ENCODE peak calls at places on chromosomes 2 and 18, in seven cellular contexts. D is K562, P is aorta, U is fibroblast of mammary gland, R is fibroblast of the aortic adventitia, L is AG04449, H is mesendoderm. Y is an unnamed sample.

GRCh38 chr2:54084600-54084999 is 30.8 kb upstream of the ACYP2 start:
- DNase-seq in L (no peak), R (no peak), H (peak), D (no peak), U (peak), P (no peak), Y (peak)

GRCh38 chr2:45607701-45608100 is 3.4 kb downstream of the SRBD1 start:
- DNase-seq in U (peak), R (peak), D (peak), H (peak), L (no peak), P (no peak), Y (peak)

GRCh38 chr18:70659026-70659726 is 370.3 kb downstream of the SOCS6 start:
- DNase-seq in D (no peak), H (no peak), L (no peak), R (peak), P (no peak), U (peak), Y (no peak)

GRCh38 chr2:39022642-39023230 is 98.1 kb downstream of the SOS1 start:
- DNase-seq in H (no peak), D (no peak), R (no peak), L (no peak), U (no peak), P (no peak), Y (no peak)

GRCh38 chr2:26521054-26521912 is 43.4 kb upstream of the OTOF start:
- DNase-seq in L (no peak), U (peak), H (peak), R (no peak), D (peak), P (peak), Y (peak)

GRCh38 chr18:3747176-3747973 is 297.4 kb downstream of the TGIF1 start:
- DNase-seq in H (no peak), P (no peak), D (no peak), L (no peak), R (peak), U (peak), Y (no peak)

GRCh38 chr2:85924522-85924921 is 35.7 kb upstream of the ST3GAL5 start:
- DNase-seq in H (peak), R (peak), P (no peak), L (no peak), D (no peak), U (peak), Y (no peak)

GRCh38 chr2:134227666-134228065 is 26.2 kb upstream of the MGAT5 start:
- DNase-seq in L (no peak), R (no peak), D (no peak), P (no peak), U (no peak), H (no peak), Y (no peak)

GRCh38 chr2:233234996-233235395 is 16.5 kb upstream of the ATG16L1 start:
- DNase-seq in L (no peak), D (no peak), H (no peak), R (no peak), U (no peak), P (no peak), Y (no peak)

GRCh38 chr2:3730646-3731045 is 27.3 kb downstream of the DCDC2C start:
- DNase-seq in R (no peak), H (no peak), P (no peak), U (peak), D (no peak), L (no peak), Y (no peak)

GRCh38 chr2:25521665-25522387 is 151.6 kb downstream of the DTNB start:
- DNase-seq in D (peak), R (peak), H (peak), L (peak), P (no peak), U (peak), Y (peak)

DNA sequence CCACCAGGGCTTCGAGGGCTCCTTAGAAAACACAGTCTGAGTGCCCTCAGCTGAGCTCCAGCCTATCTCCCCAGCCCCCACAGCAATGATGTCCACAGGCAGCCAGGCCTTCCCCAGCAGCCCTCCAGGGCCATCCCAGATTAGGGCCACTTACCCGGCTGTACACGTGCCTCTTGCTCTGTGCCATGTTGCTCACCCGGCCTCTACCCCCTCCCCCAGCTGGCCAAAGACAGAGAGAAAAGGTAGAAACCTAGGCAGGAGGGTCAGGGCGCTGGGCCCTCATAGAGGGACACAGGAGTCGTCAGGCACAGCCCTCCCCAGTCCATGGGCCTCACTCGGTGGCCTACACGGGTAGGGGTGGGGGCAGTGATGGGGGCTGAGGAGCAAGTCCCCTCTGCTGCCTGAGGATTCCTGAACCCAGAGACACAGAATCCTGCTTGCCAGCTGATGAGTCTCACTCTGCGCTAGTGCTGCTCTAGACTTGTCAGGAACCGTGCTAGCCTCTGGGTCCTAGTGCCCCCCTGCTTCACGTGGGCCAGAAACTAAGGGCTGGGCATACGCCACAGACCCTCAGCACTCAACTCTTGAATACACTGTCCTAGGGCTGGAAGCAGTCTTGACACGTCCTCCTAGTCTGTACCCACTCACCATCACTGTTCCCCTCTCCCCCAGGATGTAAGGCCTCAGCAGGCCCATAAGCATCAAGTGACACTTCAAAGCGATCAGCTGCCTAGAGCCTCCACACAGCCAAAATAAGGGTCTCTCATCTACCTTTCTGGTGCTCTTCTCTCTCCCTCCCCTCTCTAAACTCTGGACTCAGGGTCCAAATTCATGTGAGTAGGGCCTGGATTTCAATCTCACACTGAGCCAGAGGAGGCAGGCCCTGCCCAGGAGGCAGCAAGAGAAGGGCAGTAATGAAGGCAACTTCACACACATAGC is at the start of gene DCTN1:
- DNase-seq in D (peak), P (peak), U (peak), R (peak), H (peak), L (peak), Y (peak)
- H3K4me3 ChIP-seq in D (no peak), P (peak), U (peak), R (peak), H (no peak), L (peak), Y (peak)

GRCh38 chr18:7111134-7111533 is 6.5 kb downstream of the LAMA1 start:
- DNase-seq in D (no peak), L (no peak), R (no peak), H (peak), U (no peak), P (no peak), Y (no peak)

GRCh38 chr18:7116832-7117389 is 686 bp downstream of the LAMA1 start:
- DNase-seq in D (no peak), P (no peak), U (no peak), L (no peak), R (no peak), H (peak), Y (peak)

GRCh38 chr18:7117390-7118355 is at the start of gene LAMA1:
- DNase-seq in U (peak), D (no peak), P (no peak), R (no peak), H (peak), L (no peak), Y (peak)

GRCh38 chr18:7116001-7116831 is 1.4 kb downstream of the LAMA1 start:
- DNase-seq in P (no peak), L (no peak), R (peak), H (peak), U (peak), D (no peak), Y (peak)
- H3K4me3 ChIP-seq in P (peak), L (peak), R (peak), H (peak), U (peak), D (no peak), Y (peak)

GRCh38 chr18:48782381-48782841 is 168.4 kb downstream of the SMAD7 start:
- DNase-seq in L (no peak), H (no peak), R (peak), D (no peak), U (no peak), P (peak), Y (no peak)
- H3K4me3 ChIP-seq in L (no peak), H (no peak), R (no peak), D (no peak), U (no peak), P (no peak), Y (no peak)

GRCh38 chr2:232116839-232117238 is 155.3 kb downstream of the DIS3L2 start:
- DNase-seq in R (no peak), P (no peak), H (no peak), U (no peak), L (no peak), D (no peak), Y (no peak)
- H3K4me3 ChIP-seq in R (no peak), P (no peak), H (no peak), U (no peak), L (no peak), D (no peak), Y (no peak)

Y was measured in GM23338.